ENCODE peak calls at places on chromosomes 1 and 21, in seven cellular contexts. Q, T, I, V, S, H and J are unnamed samples. For H3K4me1, the result is how much of the 10 kb centered on the place peaks cover.

GRCh38 chr1:234381699-234382555 is 8.7 kb downstream of the COA6 start:
- DNase-seq in Q (no peak), T (no peak), I (no peak), V (no peak), S (no peak), H (no peak), J (no peak)

GRCh38 chr1:157700305-157700704 is 264 bp downstream of the FCRL3 start:
- DNase-seq in Q (no peak), T (no peak), I (no peak), V (no peak), S (no peak), H (no peak), J (no peak)

GRCh38 chr1:206631085-206631509 is 4.2 kb upstream of the DYRK3 start:
- DNase-seq in Q (peak), T (peak), I (no peak), V (peak), S (peak), H (peak), J (peak)

GRCh38 chr1:203308205-203309114 is 3.1 kb downstream of the BTG2 start:
- DNase-seq in Q (no peak), T (no peak), I (no peak), V (no peak), S (no peak), H (peak), J (no peak)

GRCh38 chr1:88684482-88685238 is 587 bp downstream of the PKN2 start:
- DNase-seq in Q (peak), T (peak), I (peak), V (peak), S (peak), H (peak), J (peak)

GRCh38 chr1:232904131-232904530 is 46.3 kb upstream of the NTPCR start:
- DNase-seq in Q (no peak), T (no peak), I (no peak), V (no peak), S (no peak), H (no peak), J (no peak)

GRCh38 chr21:39834543-39834942 is 32.7 kb upstream of the PCP4 start:
- DNase-seq in Q (no peak), T (no peak), I (no peak), V (no peak), S (no peak), H (no peak), J (no peak)

GRCh38 chr1:1119272-1119890 is 3.5 kb upstream of the C1orf159 start:
- DNase-seq in Q (no peak), T (no peak), I (no peak), V (no peak), S (no peak), H (no peak), J (no peak)

GRCh38 chr1:151898519-151898991 is 10.8 kb downstream of the THEM4 start:
- DNase-seq in Q (no peak), T (peak), I (peak), V (no peak), S (no peak), H (no peak), J (peak)

GRCh38 chr1:80155371-80155770 is 1148.8 kb upstream of the ADGRL4 start:
- DNase-seq in Q (peak), T (no peak), I (no peak), V (no peak), S (peak), H (peak), J (peak)

GRCh38 chr1:248924696-248925532 is 18.9 kb downstream of the PGBD2 start:
- DNase-seq in Q (peak), T (peak), I (peak), V (peak), S (peak), H (peak), J (peak)

GRCh38 chr1:89042491-89042890 is 19.8 kb upstream of the GBP3 start:
- DNase-seq in Q (no peak), T (no peak), I (no peak), V (no peak), S (no peak), H (no peak), J (no peak)

GRCh38 chr1:168626326-168626725 is 49.9 kb downstream of the XCL1 start:
- DNase-seq in Q (no peak), T (no peak), I (no peak), V (no peak), S (no peak), H (no peak), J (no peak)

GRCh38 chr1:204448321-204448964 is 36.8 kb upstream of the PPP1R15B start:
- DNase-seq in Q (no peak), T (no peak), I (no peak), V (no peak), S (no peak), H (no peak), J (no peak)

GRCh38 chr1:180981596-180982387 is 40.9 kb downstream of the STX6 start:
- DNase-seq in Q (no peak), T (peak), I (peak), V (no peak), S (no peak), H (peak), J (peak)

GRCh38 chr1:222561656-222562055 is 13.8 kb upstream of the HHIPL2 start:
- DNase-seq in Q (no peak), T (no peak), I (no peak), V (no peak), S (no peak), H (no peak), J (no peak)

GRCh38 chr21:42547906-42548365 is 34.3 kb downstream of the SLC37A1 start:
- DNase-seq in Q (no peak), T (no peak), I (no peak), V (no peak), S (no peak), H (no peak), J (no peak)

GRCh38 chr1:201142854-201143725 is 11.2 kb downstream of the TMEM9 start:
- DNase-seq in Q (no peak), T (no peak), I (no peak), V (no peak), S (no peak), H (no peak), J (no peak)

GRCh38 chr1:174005032-174005431 is 17.1 kb downstream of the RC3H1 start:
- DNase-seq in Q (peak), T (no peak), I (no peak), V (peak), S (peak), H (no peak), J (peak)

GRCh38 chr1:29849038-29849750 is 612.9 kb downstream of the PTPRU start:
- DNase-seq in Q (peak), T (peak), I (peak), V (no peak), S (peak), H (peak), J (peak)

GRCh38 chr1:18918417-18918816 is 16.1 kb upstream of the ALDH4A1 start:
- DNase-seq in Q (no peak), T (no peak), I (no peak), V (no peak), S (no peak), H (no peak), J (no peak)

GRCh38 chr1:94100785-94101612 is 19.9 kb downstream of the ABCA4 start:
- DNase-seq in Q (no peak), T (no peak), I (no peak), V (no peak), S (no peak), H (no peak), J (peak)

GRCh38 chr1:224213438-224214119 is 30.5 kb downstream of the DEGS1 start:
- DNase-seq in Q (no peak), T (no peak), I (no peak), V (no peak), S (no peak), H (peak), J (peak)

GRCh38 chr1:228090613-228091081 is 8.1 kb downstream of the ARF1 start:
- DNase-seq in Q (peak), T (no peak), I (no peak), V (no peak), S (peak), H (no peak), J (peak)

GRCh38 chr1:218425647-218426342 is 80.7 kb downstream of the TGFB2 start:
- DNase-seq in Q (peak), T (no peak), I (no peak), V (no peak), S (peak), H (no peak), J (peak)

GRCh38 chr1:117093870-117094621 is 27.5 kb downstream of the TRIM45 start:
- DNase-seq in Q (peak), T (peak), I (peak), V (no peak), S (peak), H (peak), J (peak)

GRCh38 chr1:164858233-164858632 is 299.2 kb downstream of the PBX1 start:
- DNase-seq in Q (no peak), T (no peak), I (no peak), V (peak), S (no peak), H (no peak), J (peak)

GRCh38 chr21:17775431-17776126 is 43.6 kb downstream of the C21orf91 start:
- DNase-seq in Q (no peak), T (peak), I (peak), V (no peak), S (no peak), H (no peak), J (no peak)

GRCh38 chr1:67446893-67447292 is 16.7 kb upstream of the SERBP1 start:
- DNase-seq in Q (no peak), T (no peak), I (no peak), V (no peak), S (no peak), H (no peak), J (no peak)

GRCh38 chr1:94989398-94989797 is 62.5 kb upstream of the CNN3 start:
- DNase-seq in Q (no peak), T (no peak), I (no peak), V (peak), S (no peak), H (no peak), J (no peak)

GRCh38 chr1:169113613-169114119 is 7.2 kb downstream of the ATP1B1 start:
- DNase-seq in Q (peak), T (no peak), I (no peak), V (no peak), S (peak), H (no peak), J (no peak)

GRCh38 chr1:64343105-64343960 is 126.6 kb upstream of the CACHD1 start:
- DNase-seq in Q (peak), T (no peak), I (no peak), V (no peak), S (peak), H (no peak), J (peak)

GRCh38 chr1:39799770-39800470 is 11.3 kb upstream of the BMP8B start:
- DNase-seq in Q (peak), T (peak), I (peak), V (peak), S (peak), H (peak), J (peak)

DNA sequence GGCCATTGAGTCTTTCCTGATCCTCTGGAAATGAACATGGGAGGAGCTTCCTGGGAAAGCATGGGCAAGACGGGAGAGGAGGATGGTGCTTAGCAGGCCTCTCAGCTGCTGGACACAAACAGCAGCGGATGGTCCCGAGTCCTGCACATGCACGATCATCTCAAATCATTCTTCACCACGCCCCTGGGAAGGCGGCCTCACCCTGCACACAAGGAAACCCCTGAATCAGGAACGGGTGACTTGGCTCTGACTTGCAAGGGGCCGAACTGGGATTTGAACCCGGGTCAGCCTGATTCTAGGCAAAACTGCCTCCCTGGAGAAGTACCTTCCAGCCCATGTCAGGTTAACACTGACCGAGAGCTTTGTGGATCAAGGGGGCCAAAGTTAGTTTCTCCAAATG is 134.8 kb upstream of the WNT4 start:
- DNase-seq in Q (no peak), T (no peak), I (no peak), V (no peak), S (no peak), H (no peak), J (no peak)
- H3K4me1 ChIP-seq in Q (under half), T (under half), I (under half), V (under half), S (under half), H (under half), J (under half)

DNA sequence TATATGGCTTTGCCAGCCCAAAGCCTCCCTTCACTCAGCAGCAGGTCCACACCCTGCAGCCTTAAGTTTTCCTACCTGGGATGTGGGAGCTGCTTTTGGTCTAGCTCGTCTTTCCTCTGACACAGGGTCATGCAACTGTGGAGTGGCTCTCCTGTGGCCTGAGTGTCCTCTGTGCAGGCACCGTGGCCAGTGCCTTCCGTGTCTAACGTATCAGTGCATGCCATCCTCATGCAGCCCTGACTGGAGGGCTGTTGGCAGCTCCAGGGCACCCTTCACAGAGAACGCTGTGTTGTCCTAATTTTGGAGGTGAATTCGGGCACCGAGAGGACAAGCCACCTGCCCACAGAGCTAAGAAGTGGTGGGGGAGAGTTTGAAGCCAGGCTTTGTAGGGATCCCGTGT is 25.7 kb upstream of the C1orf174 start:
- DNase-seq in Q (no peak), T (no peak), I (no peak), V (no peak), S (no peak), H (no peak), J (no peak)
- H3K4me1 ChIP-seq in Q (under half), T (under half), I (under half), V (under half), S (under half), H (under half), J (under half)

GRCh38 chr1:32988665-32989064 is 24.1 kb upstream of the RNF19B start:
- DNase-seq in Q (peak), T (no peak), I (no peak), V (no peak), S (peak), H (no peak), J (no peak)
- H3K4me1 ChIP-seq in Q (under half), T (under half), I (under half), V (half or more), S (under half), H (under half), J (under half)

GRCh38 chr1:214518387-214518786 is 33.0 kb downstream of the PTPN14 start:
- DNase-seq in Q (no peak), T (no peak), I (no peak), V (no peak), S (no peak), H (no peak), J (no peak)
- H3K4me1 ChIP-seq in Q (under half), T (under half), I (under half), V (half or more), S (under half), H (under half), J (under half)

DNA sequence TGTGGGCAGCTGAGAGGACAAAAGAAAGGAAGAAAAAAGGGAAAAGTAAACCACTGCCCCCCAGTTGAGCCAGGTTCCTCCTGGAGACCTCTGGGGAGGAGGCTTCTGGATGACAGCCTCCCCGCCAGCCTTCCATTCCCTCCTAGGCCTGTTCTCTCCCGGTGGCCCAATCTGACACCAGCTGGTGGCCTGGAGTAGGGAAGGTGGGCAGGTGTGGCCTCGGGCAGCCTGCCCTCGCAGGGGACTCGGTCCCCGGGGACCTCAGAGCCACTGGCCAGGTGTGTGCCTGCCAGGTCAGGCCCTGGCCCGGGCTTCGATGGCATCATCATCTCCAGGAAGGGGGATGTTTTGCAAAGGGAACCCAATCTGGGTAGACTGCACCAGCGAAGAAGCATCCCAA is 159.0 kb downstream of the CASZ1 start:
- DNase-seq in Q (no peak), T (no peak), I (no peak), V (no peak), S (no peak), H (no peak), J (no peak)
- H3K4me1 ChIP-seq in Q (under half), T (under half), I (under half), V (under half), S (under half), H (under half), J (under half)

GRCh38 chr1:111212634-111213335 is 12.3 kb upstream of the DENND2D start:
- DNase-seq in Q (no peak), T (no peak), I (no peak), V (no peak), S (no peak), H (no peak), J (no peak)
- H3K4me1 ChIP-seq in Q (under half), T (half or more), I (half or more), V (under half), S (under half), H (under half), J (under half)

DNA sequence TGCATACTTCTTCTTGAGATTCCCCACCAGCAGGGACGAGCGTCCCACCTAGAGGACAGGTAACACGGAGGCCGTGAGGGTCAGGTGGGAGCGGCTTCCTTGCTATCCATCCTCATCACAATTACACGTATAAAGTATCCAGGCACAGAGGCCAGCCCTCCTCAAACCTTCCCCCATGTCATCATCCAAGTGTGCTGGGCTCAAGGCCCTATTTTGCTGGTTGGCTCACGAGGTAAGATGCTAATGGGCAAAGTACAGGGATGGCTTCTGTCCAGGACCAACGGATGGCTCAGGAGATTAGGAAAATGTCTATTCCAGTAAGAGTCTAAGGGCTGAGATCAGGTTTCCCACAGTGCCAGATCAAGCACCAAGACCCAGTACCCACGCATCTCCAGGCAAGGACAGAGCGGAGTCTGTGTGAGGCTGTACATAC is 11.5 kb upstream of the A3GALT2 start:
- DNase-seq in Q (peak), T (no peak), I (no peak), V (no peak), S (no peak), H (no peak), J (peak)
- H3K4me1 ChIP-seq in Q (half or more), T (under half), I (under half), V (half or more), S (half or more), H (under half), J (under half)

GRCh38 chr21:35026153-35026499 is 23.0 kb downstream of the RUNX1 start:
- DNase-seq in Q (no peak), T (no peak), I (no peak), V (no peak), S (no peak), H (no peak), J (no peak)
- H3K4me1 ChIP-seq in Q (under half), T (half or more), I (half or more), V (under half), S (under half), H (under half), J (under half)